ENCODE peak calls at places on chromosomes 1 and 21, in nine cellular contexts. C is endothelial cell, N is uterus, F is AG08395, T is anterior cingulate cortex, Y is GM23248, V is NCI-H2081, H is C1 segment of cervical spinal cord, Z is fibroblast of mammary gland. M is an unnamed sample.

GRCh38 chr1:227280836-227281235 is 37.5 kb downstream of the CDC42BPA start:
- DNase-seq in C (no peak), N (no peak), F (no peak), T (no peak), Y (no peak), V (no peak), H (no peak), Z (no peak), M (no peak)

GRCh38 chr1:101959456-101959855 is 37.3 kb downstream of the OLFM3 start:
- DNase-seq in C (no peak), N (no peak), F (no peak), T (no peak), Y (no peak), V (no peak), H (no peak), Z (no peak), M (no peak)

GRCh38 chr1:111720274-111720976 is 18.8 kb downstream of the INKA2 start:
- DNase-seq in C (no peak), N (no peak), F (no peak), T (no peak), Y (no peak), V (no peak), H (no peak), Z (no peak), M (no peak)

GRCh38 chr21:31397515-31397926 is 53.5 kb upstream of the TIAM1 start:
- DNase-seq in C (no peak), N (no peak), F (no peak), T (peak), Y (no peak), V (peak), H (no peak), Z (no peak), M (peak)

GRCh38 chr1:109823543-109824348 is 60.0 kb upstream of the EPS8L3 start:
- DNase-seq in C (no peak), N (peak), F (peak), T (no peak), Y (peak), V (no peak), H (peak), Z (peak), M (peak)

GRCh38 chr1:211643324-211644212 is 31.9 kb downstream of the NEK2 start:
- DNase-seq in C (peak), N (no peak), F (no peak), T (peak), Y (no peak), V (peak), H (peak), Z (no peak), M (no peak)

GRCh38 chr21:42431196-42431595 is 27.5 kb downstream of the UBASH3A start:
- DNase-seq in C (no peak), N (no peak), F (no peak), T (no peak), Y (no peak), V (no peak), H (no peak), Z (no peak), M (no peak)

GRCh38 chr1:164760585-164760968 is 201.6 kb downstream of the PBX1 start:
- DNase-seq in C (no peak), N (no peak), F (peak), T (no peak), Y (peak), V (no peak), H (no peak), Z (peak), M (peak)

GRCh38 chr1:187509091-187509490 is 680.3 kb downstream of the PLA2G4A start:
- DNase-seq in C (no peak), N (no peak), F (no peak), T (no peak), Y (peak), V (peak), H (no peak), Z (no peak), M (no peak)

GRCh38 chr1:22739648-22740385 is 29.2 kb downstream of the EPHB2 start:
- DNase-seq in C (no peak), N (no peak), F (peak), T (no peak), Y (peak), V (no peak), H (peak), Z (peak), M (peak)

GRCh38 chr1:85578321-85579295 is 2.0 kb upstream of the CCN1 start:
- DNase-seq in C (no peak), N (peak), F (peak), T (no peak), Y (peak), V (no peak), H (no peak), Z (peak), M (peak)

GRCh38 chr21:18840239-18840638 is 436.7 kb upstream of the TMPRSS15 start:
- DNase-seq in C (no peak), N (no peak), F (no peak), T (no peak), Y (no peak), V (peak), H (no peak), Z (no peak), M (no peak)

GRCh38 chr1:172220376-172220775 is 200.1 kb upstream of the C1orf105 start:
- DNase-seq in C (no peak), N (no peak), F (no peak), T (no peak), Y (no peak), V (no peak), H (no peak), Z (no peak), M (no peak)

GRCh38 chr1:115559987-115560386 is 81.8 kb upstream of the VANGL1 start:
- DNase-seq in C (no peak), N (no peak), F (no peak), T (no peak), Y (no peak), V (no peak), H (no peak), Z (no peak), M (no peak)

GRCh38 chr1:239914827-239915231 is 176.9 kb upstream of the FMN2 start:
- DNase-seq in C (no peak), N (no peak), F (peak), T (no peak), Y (peak), V (no peak), H (no peak), Z (peak), M (peak)

GRCh38 chr1:29945426-29945825 is 709.1 kb downstream of the PTPRU start:
- DNase-seq in C (no peak), N (no peak), F (no peak), T (no peak), Y (no peak), V (no peak), H (no peak), Z (no peak), M (no peak)

GRCh38 chr1:201374376-201374775 is 3.1 kb downstream of the TNNT2 start:
- DNase-seq in C (no peak), N (no peak), F (no peak), T (no peak), Y (no peak), V (peak), H (no peak), Z (no peak), M (no peak)

GRCh38 chr1:212229654-212230053 is 55.6 kb upstream of the PPP2R5A start:
- DNase-seq in C (no peak), N (peak), F (peak), T (no peak), Y (peak), V (no peak), H (no peak), Z (peak), M (peak)

GRCh38 chr1:167515461-167515860 is 2.9 kb downstream of the CD247 start:
- DNase-seq in C (no peak), N (no peak), F (no peak), T (no peak), Y (no peak), V (no peak), H (no peak), Z (no peak), M (no peak)

GRCh38 chr1:113677250-113678158 is 81.8 kb downstream of the PHTF1 start:
- DNase-seq in C (no peak), N (no peak), F (peak), T (no peak), Y (peak), V (peak), H (no peak), Z (peak), M (peak)

GRCh38 chr1:106406114-106406513 is 650.4 kb upstream of the PRMT6 start:
- DNase-seq in C (no peak), N (no peak), F (no peak), T (no peak), Y (no peak), V (peak), H (no peak), Z (no peak), M (no peak)

GRCh38 chr1:8370046-8370881 is 52.4 kb downstream of the SLC45A1 start:
- DNase-seq in C (no peak), N (no peak), F (no peak), T (no peak), Y (peak), V (peak), H (no peak), Z (no peak), M (no peak)

GRCh38 chr1:159646687-159647086 is 59.1 kb downstream of the APCS start:
- DNase-seq in C (no peak), N (no peak), F (no peak), T (no peak), Y (no peak), V (no peak), H (no peak), Z (no peak), M (no peak)

GRCh38 chr21:19130379-19131028 is 726.9 kb upstream of the TMPRSS15 start:
- DNase-seq in C (no peak), N (no peak), F (no peak), T (no peak), Y (no peak), V (no peak), H (no peak), Z (no peak), M (no peak)

GRCh38 chr1:26608895-26609294 is 79.3 kb downstream of the RPS6KA1 start:
- DNase-seq in C (no peak), N (no peak), F (no peak), T (no peak), Y (no peak), V (no peak), H (no peak), Z (peak), M (peak)

GRCh38 chr1:228646717-228647522 is 88.4 kb upstream of the RHOU start:
- DNase-seq in C (no peak), N (peak), F (peak), T (no peak), Y (peak), V (peak), H (no peak), Z (peak), M (peak)

GRCh38 chr1:119132179-119132578 is 8.3 kb downstream of the WARS2 start:
- DNase-seq in C (no peak), N (no peak), F (no peak), T (no peak), Y (peak), V (no peak), H (no peak), Z (peak), M (peak)

GRCh38 chr1:45444609-45445131 is 46.3 kb downstream of the TESK2 start:
- DNase-seq in C (no peak), N (no peak), F (no peak), T (no peak), Y (no peak), V (no peak), H (no peak), Z (no peak), M (no peak)

GRCh38 chr1:156126701-156127534 is 12.4 kb downstream of the LMNA start:
- DNase-seq in C (no peak), N (peak), F (peak), T (no peak), Y (peak), V (no peak), H (peak), Z (peak), M (peak)

GRCh38 chr1:214920337-214920736 is 162.2 kb upstream of the KCNK2 start:
- DNase-seq in C (peak), N (no peak), F (no peak), T (no peak), Y (no peak), V (no peak), H (no peak), Z (no peak), M (no peak)

GRCh38 chr1:215777370-215777925 is 210.3 kb downstream of the KCTD3 start:
- DNase-seq in C (no peak), N (no peak), F (peak), T (no peak), Y (peak), V (no peak), H (no peak), Z (peak), M (peak)

GRCh38 chr1:233042834-233043233 is 92.4 kb downstream of the NTPCR start:
- DNase-seq in C (no peak), N (no peak), F (no peak), T (no peak), Y (no peak), V (no peak), H (no peak), Z (no peak), M (no peak)

M was measured in fibroblast of the aortic adventitia.